ENCODE peak calls at places on chromosomes 6 and 20, in nine cellular contexts. F is foreskin keratinocyte; V is cardiac fibroblast; H is heart right ventricle; J is fibroblast of the aortic adventitia; A is CD4-positive, alpha-beta T cell; E is ovary; X is MCF 10A; I is bronchial epithelial cell. P is an unnamed sample.
A peak's percentile ranks its signal among the peaks of the same experiment; 100 is the strongest.

GRCh38 chr6:36701401-36701991 is 3.9 kb downstream of the RAB44 start:
- DNase-seq in X (peak; percentile 66), F (no peak), E (no peak), V (no peak), H (no peak), A (no peak), I (peak; percentile 52), J (no peak), P (no peak)

GRCh38 chr20:21090738-21091120 is 15.4 kb downstream of the LINC00237 start:
- DNase-seq in F (no peak), J (no peak), X (no peak), E (no peak), V (no peak), H (no peak), I (no peak), A (no peak), P (no peak)

GRCh38 chr6:109456710-109457595 is 1.4 kb upstream of the MICAL1 start:
- DNase-seq in V (peak; percentile 79), H (peak; percentile 47), X (peak; percentile 56), J (peak; percentile 96), E (no peak), A (no peak), F (no peak), I (peak; percentile 12), P (no peak)

GRCh38 chr20:59984551-59984950 is 26.3 kb downstream of the CDH26 start:
- DNase-seq in V (no peak), X (no peak), F (no peak), H (no peak), I (no peak), J (no peak), A (no peak), E (no peak), P (no peak)

GRCh38 chr6:34513628-34514027 is 42.5 kb downstream of the SPDEF start:
- DNase-seq in F (no peak), H (no peak), X (no peak), J (no peak), I (no peak), A (no peak), V (no peak), E (no peak), P (no peak)

GRCh38 chr6:106745824-106746610 is 116.6 kb downstream of the QRSL1 start:
- DNase-seq in F (peak; percentile 73), E (no peak), V (no peak), A (no peak), I (peak; percentile 95), X (peak; percentile 83), J (peak; percentile 8), H (no peak), P (no peak)

GRCh38 chr20:51700809-51701285 is 67.3 kb downstream of the ATP9A start:
- DNase-seq in E (no peak), J (peak; percentile 60), A (no peak), X (peak; percentile 71), H (no peak), I (peak; percentile 38), V (peak; percentile 67), F (no peak), P (peak; percentile 26)

GRCh38 chr6:15502451-15503345 is 160.1 kb downstream of the DTNBP1 start:
- DNase-seq in F (no peak), J (no peak), H (no peak), I (no peak), X (no peak), E (no peak), V (peak; percentile 27), A (no peak), P (no peak)

GRCh38 chr6:150417899-150418824 is 49.4 kb downstream of the IYD start:
- DNase-seq in F (peak; percentile 81), A (no peak), H (peak; percentile 63), X (peak; percentile 84), I (peak; percentile 86), J (peak; percentile 94), E (no peak), V (peak; percentile 86), P (peak; percentile 81)

GRCh38 chr20:3911956-3912355 is 22.8 kb downstream of the PANK2 start:
- DNase-seq in A (no peak), I (no peak), J (no peak), E (no peak), H (no peak), F (no peak), X (no peak), V (no peak), P (no peak)

GRCh38 chr6:159676804-159677203 is 16.2 kb downstream of the SOD2 start:
- DNase-seq in E (no peak), H (no peak), J (peak; percentile 28), I (no peak), A (no peak), V (no peak), X (peak; percentile 28), F (no peak), P (no peak)
- TF ChIP-seq CTCF in E (no peak), H (no peak), J (no peak), I (no peak), A (no peak), V (no peak), X (no peak), F (no peak), P (no peak)

DNA sequence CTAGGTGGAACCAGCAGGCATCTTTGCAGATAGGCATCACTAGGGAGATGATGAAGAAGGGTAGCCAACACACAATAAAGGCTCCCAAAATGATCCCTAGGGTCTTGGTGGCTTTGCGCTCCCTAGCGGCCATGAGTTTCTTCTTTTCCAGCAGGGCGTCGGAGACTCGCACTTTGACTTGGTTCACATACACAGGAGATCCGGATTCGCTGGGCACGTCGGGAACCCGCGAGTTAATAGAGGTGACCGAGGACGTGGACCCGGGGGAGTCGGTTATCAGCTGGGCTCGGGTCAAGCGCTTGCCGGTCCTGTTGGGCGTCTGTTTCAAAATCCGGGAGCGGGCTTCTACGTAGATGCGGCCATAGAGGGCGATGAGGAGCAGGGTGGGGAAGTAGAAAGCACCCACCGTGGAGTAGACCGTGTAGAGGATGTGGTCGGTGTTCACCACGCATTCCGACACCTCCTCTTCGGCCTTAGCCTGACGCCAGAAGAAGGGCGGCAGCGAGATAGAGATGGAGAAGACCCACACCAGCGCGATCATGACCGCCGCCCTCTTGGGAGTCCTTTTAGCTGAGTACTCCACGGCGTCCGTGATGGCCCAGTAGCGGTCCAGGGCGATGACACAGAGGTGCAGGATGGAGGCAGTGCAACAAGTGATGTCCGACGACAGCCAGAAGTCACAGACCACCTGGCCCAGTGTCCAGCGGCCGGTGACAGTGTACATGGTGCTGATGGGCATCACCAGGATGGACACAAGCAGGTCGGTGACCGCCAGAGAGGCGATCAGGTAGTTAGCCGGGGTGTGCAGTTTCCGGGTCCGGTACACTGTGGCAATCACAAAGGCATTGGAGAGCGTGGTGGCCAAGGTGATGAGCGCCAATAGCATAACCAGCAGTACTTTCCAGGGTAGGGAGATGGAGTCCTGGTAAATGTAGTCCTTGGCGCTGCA is 658 bp downstream of the HTR1B start:
- DNase-seq in J (no peak), I (no peak), H (no peak), X (no peak), A (no peak), E (no peak), V (no peak), F (no peak), P (no peak)
- TF ChIP-seq CTCF in J (peak; percentile 3), I (peak; percentile 35), H (peak; percentile 29), X (no peak), A (no peak), E (no peak), V (peak; percentile 25), F (peak; percentile 56), P (peak; percentile 33)

DNA sequence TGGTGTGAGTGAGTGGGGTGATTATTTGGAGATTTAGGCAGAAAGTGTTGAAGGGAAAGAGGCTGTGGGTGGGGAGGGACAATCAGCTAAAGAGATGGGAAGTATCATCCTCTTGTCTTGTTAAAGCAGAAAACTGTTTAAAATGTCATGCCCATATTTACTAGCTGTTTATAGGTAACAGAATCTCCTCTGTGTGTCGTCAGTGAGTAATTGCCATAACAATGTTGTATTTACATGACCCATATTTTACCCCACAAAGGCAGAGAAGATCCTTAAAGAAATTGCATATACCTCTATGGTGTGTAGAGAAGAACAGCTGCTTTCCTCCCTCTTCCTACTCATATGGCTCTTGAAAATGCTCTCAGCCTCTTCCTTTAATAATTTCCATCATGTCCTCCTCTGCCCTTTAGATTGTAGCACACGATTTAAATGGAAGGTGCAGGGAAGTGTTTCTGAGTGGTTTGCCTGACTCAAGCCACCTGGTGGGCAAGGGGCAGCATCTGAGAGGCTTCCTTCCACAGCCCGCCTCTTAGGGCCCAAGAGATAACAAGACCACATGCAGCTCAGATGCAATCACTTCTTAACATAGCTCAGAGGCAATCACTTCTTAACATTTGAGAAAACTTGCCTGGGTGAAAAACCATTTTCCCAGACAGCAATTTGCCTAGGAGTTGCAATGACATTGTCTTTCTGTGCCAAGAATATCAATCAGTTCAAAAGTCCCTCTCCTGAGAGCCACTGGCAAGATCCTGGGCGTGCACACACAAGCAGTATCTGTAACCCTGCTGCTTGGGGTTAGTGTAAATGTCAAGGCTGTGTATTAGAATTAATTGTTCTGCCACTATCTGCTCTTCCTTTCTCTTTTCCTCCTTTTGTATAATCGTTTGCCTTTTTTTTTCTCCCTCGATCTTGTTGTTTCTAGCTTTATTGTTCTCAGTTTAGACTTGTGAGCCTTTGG is 44.1 kb upstream of the EDN1 start:
- DNase-seq in J (no peak), A (no peak), I (peak; percentile 38), E (no peak), F (no peak), V (no peak), H (no peak), X (no peak), P (no peak)
- TF ChIP-seq CTCF in J (no peak), A (no peak), I (no peak), E (no peak), F (peak; percentile 1), V (no peak), H (no peak), X (no peak), P (no peak)

GRCh38 chr6:90695316-90695715 is 108.4 kb upstream of the MAP3K7 start:
- DNase-seq in H (no peak), F (no peak), J (no peak), I (no peak), V (no peak), X (peak; percentile 10), A (no peak), E (no peak), P (no peak)

GRCh38 chr6:90707223-90707622 is 120.4 kb upstream of the MAP3K7 start:
- DNase-seq in E (no peak), H (no peak), X (no peak), J (no peak), I (no peak), F (no peak), V (no peak), A (no peak), P (no peak)

GRCh38 chr6:90703383-90703782 is 116.5 kb upstream of the MAP3K7 start:
- DNase-seq in A (no peak), F (no peak), J (no peak), E (no peak), H (no peak), X (no peak), V (no peak), I (no peak), P (no peak)

DNA sequence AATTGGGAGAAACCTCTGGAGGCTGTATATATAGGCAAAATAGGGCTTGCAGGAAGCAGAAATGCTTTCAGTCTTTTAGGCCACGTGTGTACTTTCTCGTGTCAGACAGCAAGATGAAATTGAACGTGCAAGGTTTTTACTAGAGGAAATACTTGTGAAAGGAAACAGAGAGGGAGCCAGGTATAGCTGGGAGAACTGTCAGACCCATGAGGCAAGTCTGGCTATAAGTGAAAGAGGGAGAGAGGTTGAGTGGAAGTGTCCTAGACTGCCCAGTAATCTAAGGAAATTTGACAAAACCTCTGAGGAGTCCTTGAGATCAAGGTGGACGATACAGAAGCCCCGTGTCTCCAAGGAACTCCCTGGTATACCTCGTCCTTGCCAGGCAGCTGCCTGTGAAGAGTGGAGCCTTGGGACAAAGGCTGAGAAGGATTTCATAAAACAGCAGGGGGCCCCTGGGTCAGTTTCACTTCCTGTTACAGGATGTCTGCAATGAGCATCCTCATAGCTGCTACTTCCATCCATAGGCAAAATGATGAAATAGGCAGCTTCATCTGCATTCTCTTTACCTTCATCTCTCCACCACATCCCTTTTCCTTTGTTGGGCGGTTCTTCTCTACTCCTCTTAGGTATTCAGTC is 114.4 kb upstream of the MAP3K7 start:
- DNase-seq in E (no peak), I (no peak), X (peak; percentile 33), A (no peak), F (no peak), H (no peak), J (no peak), V (no peak), P (no peak)
- TF ChIP-seq CTCF in E (no peak), I (no peak), X (no peak), A (no peak), F (no peak), H (no peak), J (no peak), V (no peak), P (no peak)